ENCODE peak calls at places on chromosomes 2 and 18, in eight cellular contexts. M, O, H, R, K, E, V and P are unnamed samples.

GRCh38 chr2:241911551-241911950 is 42.0 kb downstream of the RTP5 start:
- DNase-seq in M (no peak), O (no peak), H (no peak), R (no peak), K (no peak), E (no peak), V (no peak), P (no peak)

GRCh38 chr2:3349211-3349693 is 28.4 kb downstream of the EIPR1 start:
- DNase-seq in M (peak), O (no peak), H (no peak), R (peak), K (no peak), E (peak), V (no peak), P (no peak)

GRCh38 chr18:66548747-66549146 is 55.1 kb downstream of the CDH19 start:
- DNase-seq in M (no peak), O (no peak), H (no peak), R (no peak), K (no peak), E (no peak), V (no peak), P (no peak)

GRCh38 chr18:25144835-25145234 is 207.1 kb downstream of the ZNF521 start:
- DNase-seq in M (peak), O (peak), H (no peak), R (no peak), K (peak), E (peak), V (no peak), P (no peak)

GRCh38 chr2:58939388-58939787 is 698.3 kb upstream of the FANCL start:
- DNase-seq in M (peak), O (peak), H (no peak), R (no peak), K (no peak), E (peak), V (no peak), P (no peak)

GRCh38 chr18:72941001-72941400 is 73.2 kb upstream of the NETO1 start:
- DNase-seq in M (no peak), O (no peak), H (peak), R (no peak), K (no peak), E (no peak), V (no peak), P (no peak)

GRCh38 chr2:173896755-173897154 is 68.4 kb downstream of the SP3 start:
- DNase-seq in M (no peak), O (no peak), H (no peak), R (no peak), K (no peak), E (no peak), V (no peak), P (no peak)

GRCh38 chr2:226351711-226352110 is 447.9 kb downstream of the IRS1 start:
- DNase-seq in M (no peak), O (no peak), H (no peak), R (no peak), K (peak), E (peak), V (no peak), P (no peak)

GRCh38 chr2:40395169-40396023 is 56.5 kb downstream of the SLC8A1 start:
- DNase-seq in M (no peak), O (peak), H (no peak), R (no peak), K (no peak), E (no peak), V (no peak), P (no peak)

GRCh38 chr2:148483675-148484074 is 160.9 kb upstream of the EPC2 start:
- DNase-seq in M (peak), O (no peak), H (no peak), R (no peak), K (peak), E (no peak), V (no peak), P (no peak)

GRCh38 chr2:151922845-151923666 is 94.8 kb upstream of the ARL5A start:
- DNase-seq in M (no peak), O (peak), H (no peak), R (peak), K (no peak), E (peak), V (no peak), P (peak)

GRCh38 chr2:9139491-9140443 is 66.8 kb upstream of the ASAP2 start:
- DNase-seq in M (peak), O (peak), H (peak), R (peak), K (peak), E (peak), V (peak), P (peak)

GRCh38 chr2:75540994-75541393 is 19.7 kb downstream of the EVA1A start:
- DNase-seq in M (no peak), O (no peak), H (no peak), R (no peak), K (no peak), E (no peak), V (no peak), P (no peak)

GRCh38 chr2:60213865-60214657 is 339.4 kb downstream of the BCL11A start:
- DNase-seq in M (no peak), O (peak), H (no peak), R (no peak), K (no peak), E (peak), V (no peak), P (no peak)

GRCh38 chr2:178767099-178768060 is 39.8 kb downstream of the TTN start:
- DNase-seq in M (no peak), O (no peak), H (no peak), R (no peak), K (no peak), E (no peak), V (no peak), P (no peak)

GRCh38 chr2:227817940-227818568 is 4.4 kb downstream of the CCL20 start:
- DNase-seq in M (peak), O (peak), H (peak), R (no peak), K (peak), E (peak), V (peak), P (peak)

GRCh38 chr2:178280261-178280852 is 86.0 kb downstream of the OSBPL6 start:
- DNase-seq in M (peak), O (peak), H (peak), R (no peak), K (peak), E (peak), V (no peak), P (peak)

GRCh38 chr2:25478736-25479135 is 137.0 kb upstream of the DNMT3A start:
- DNase-seq in M (no peak), O (no peak), H (no peak), R (no peak), K (no peak), E (no peak), V (no peak), P (no peak)

GRCh38 chr2:103161456-103162289 is 399.8 kb downstream of the TMEM182 start:
- DNase-seq in M (peak), O (peak), H (peak), R (no peak), K (peak), E (peak), V (no peak), P (peak)

GRCh38 chr18:21489919-21490495 is 110.5 kb downstream of the ESCO1 start:
- DNase-seq in M (no peak), O (no peak), H (no peak), R (no peak), K (peak), E (no peak), V (no peak), P (no peak)

GRCh38 chr2:219627105-219628100 is at the start of gene SLC4A3:
- DNase-seq in M (peak), O (peak), H (peak), R (no peak), K (peak), E (peak), V (peak), P (peak)

GRCh38 chr2:18701981-18702380 is 112.6 kb upstream of the NT5C1B start:
- DNase-seq in M (peak), O (peak), H (no peak), R (no peak), K (peak), E (peak), V (no peak), P (peak)

GRCh38 chr2:240346015-240346752 is 89.3 kb upstream of the GPC1 start:
- DNase-seq in M (no peak), O (no peak), H (no peak), R (no peak), K (no peak), E (no peak), V (no peak), P (no peak)

GRCh38 chr2:62293490-62294212 is 97.7 kb downstream of the B3GNT2 start:
- DNase-seq in M (no peak), O (peak), H (no peak), R (peak), K (no peak), E (no peak), V (peak), P (peak)

GRCh38 chr2:112483047-112483473 is 1.1 kb downstream of the TTL start:
- DNase-seq in M (peak), O (peak), H (no peak), R (no peak), K (peak), E (peak), V (peak), P (peak)

GRCh38 chr2:202378661-202379338 is 2.7 kb downstream of the BMPR2 start:
- DNase-seq in M (no peak), O (peak), H (no peak), R (no peak), K (no peak), E (no peak), V (no peak), P (no peak)

GRCh38 chr2:19195681-19196080 is 162.7 kb downstream of the OSR1 start:
- DNase-seq in M (peak), O (peak), H (no peak), R (no peak), K (peak), E (no peak), V (no peak), P (no peak)

GRCh38 chr2:85681354-85681728 is 12.8 kb upstream of the GNLY start:
- DNase-seq in M (no peak), O (no peak), H (no peak), R (no peak), K (no peak), E (no peak), V (no peak), P (no peak)

GRCh38 chr2:55743583-55743982 is 49.9 kb upstream of the PNPT1 start:
- DNase-seq in M (peak), O (peak), H (no peak), R (no peak), K (peak), E (peak), V (no peak), P (peak)

GRCh38 chr2:212940816-212941215 is 210.6 kb downstream of the IKZF2 start:
- DNase-seq in M (peak), O (peak), H (no peak), R (no peak), K (peak), E (peak), V (peak), P (no peak)